ENCODE peak calls at places on chromosomes 16 and 17, in four cellular contexts. One of them, this sample, is unnamed.

GRCh38 chr16:720507-720989 is 398 bp upstream of the ANTKMT start:
- DNase-seq in AG04450: no peak
- DNase-seq in CD8-positive, alpha-beta memory T cell: no peak
- DNase-seq in NCI-H1105 treated with DMSO at 0.1 percent for 48 hours: no peak
- DNase-seq in this sample: peak; percentile 77

GRCh38 chr17:72416905-72417304 is 296.1 kb downstream of the SOX9 start:
- DNase-seq in AG04450: no peak
- DNase-seq in CD8-positive, alpha-beta memory T cell: no peak
- DNase-seq in NCI-H1105 treated with DMSO at 0.1 percent for 48 hours: no peak
- DNase-seq in this sample: no peak

GRCh38 chr17:52024296-52024870 is 134.1 kb downstream of the CA10 start:
- DNase-seq in AG04450: no peak
- DNase-seq in NCI-H1105 treated with DMSO at 0.1 percent for 48 hours: no peak
- DNase-seq in CD8-positive, alpha-beta memory T cell: no peak
- DNase-seq in this sample: no peak

GRCh38 chr17:57009737-57010445 is 32.0 kb downstream of the SCPEP1 start:
- DNase-seq in AG04450: no peak
- DNase-seq in CD8-positive, alpha-beta memory T cell: peak; percentile 53
- DNase-seq in NCI-H1105 treated with DMSO at 0.1 percent for 48 hours: peak; percentile 49
- DNase-seq in this sample: peak; percentile 77

GRCh38 chr17:44074911-44075285 is 4.4 kb downstream of the G6PC3 start:
- DNase-seq in CD8-positive, alpha-beta memory T cell: no peak
- DNase-seq in AG04450: no peak
- DNase-seq in NCI-H1105 treated with DMSO at 0.1 percent for 48 hours: no peak
- DNase-seq in this sample: no peak

GRCh38 chr16:27729516-27730304 is 179.8 kb downstream of the KATNIP start:
- DNase-seq in AG04450: no peak
- DNase-seq in CD8-positive, alpha-beta memory T cell: no peak
- DNase-seq in NCI-H1105 treated with DMSO at 0.1 percent for 48 hours: no peak
- DNase-seq in this sample: no peak

GRCh38 chr16:67055712-67056487 is 27.0 kb downstream of the CBFB start:
- DNase-seq in AG04450: peak; percentile 81
- DNase-seq in NCI-H1105 treated with DMSO at 0.1 percent for 48 hours: no peak
- DNase-seq in CD8-positive, alpha-beta memory T cell: no peak
- DNase-seq in this sample: peak; percentile 91

GRCh38 chr16:20051611-20052010 is 22.1 kb downstream of the GPR139 start:
- DNase-seq in AG04450: no peak
- DNase-seq in NCI-H1105 treated with DMSO at 0.1 percent for 48 hours: no peak
- DNase-seq in CD8-positive, alpha-beta memory T cell: no peak
- DNase-seq in this sample: no peak

GRCh38 chr16:66522816-66523590 is 26.9 kb downstream of the TK2 start:
- DNase-seq in NCI-H1105 treated with DMSO at 0.1 percent for 48 hours: no peak
- DNase-seq in AG04450: no peak
- DNase-seq in CD8-positive, alpha-beta memory T cell: no peak
- DNase-seq in this sample: no peak

GRCh38 chr17:76585649-76586593 is at the start of gene ST6GALNAC2:
- DNase-seq in NCI-H1105 treated with DMSO at 0.1 percent for 48 hours: peak; percentile 51
- DNase-seq in AG04450: no peak
- DNase-seq in CD8-positive, alpha-beta memory T cell: peak; percentile 74
- DNase-seq in this sample: peak; percentile 83

GRCh38 chr17:7184091-7184488 is 4.9 kb upstream of the ASGR1 start:
- DNase-seq in NCI-H1105 treated with DMSO at 0.1 percent for 48 hours: peak; percentile 9
- DNase-seq in CD8-positive, alpha-beta memory T cell: no peak
- DNase-seq in AG04450: no peak
- DNase-seq in this sample: no peak

GRCh38 chr16:19168173-19169080 is at the start of gene SYT17:
- DNase-seq in NCI-H1105 treated with DMSO at 0.1 percent for 48 hours: peak; percentile 69
- DNase-seq in AG04450: no peak
- DNase-seq in CD8-positive, alpha-beta memory T cell: no peak
- DNase-seq in this sample: peak; percentile 13

GRCh38 chr17:80835816-80836657 is 155.6 kb upstream of the CHMP6 start:
- DNase-seq in NCI-H1105 treated with DMSO at 0.1 percent for 48 hours: no peak
- DNase-seq in AG04450: no peak
- DNase-seq in CD8-positive, alpha-beta memory T cell: no peak
- DNase-seq in this sample: no peak

GRCh38 chr17:76484228-76484725 is 16.9 kb downstream of the AANAT start:
- DNase-seq in CD8-positive, alpha-beta memory T cell: no peak
- DNase-seq in NCI-H1105 treated with DMSO at 0.1 percent for 48 hours: no peak
- DNase-seq in AG04450: no peak
- DNase-seq in this sample: no peak

GRCh38 chr16:46715769-46716305 is 26.4 kb downstream of the ORC6 start:
- DNase-seq in NCI-H1105 treated with DMSO at 0.1 percent for 48 hours: no peak
- DNase-seq in CD8-positive, alpha-beta memory T cell: no peak
- DNase-seq in AG04450: no peak
- DNase-seq in this sample: no peak

GRCh38 chr16:81565633-81566032 is 121.0 kb downstream of the CMIP start:
- DNase-seq in NCI-H1105 treated with DMSO at 0.1 percent for 48 hours: no peak
- DNase-seq in CD8-positive, alpha-beta memory T cell: no peak
- DNase-seq in AG04450: no peak
- DNase-seq in this sample: no peak

GRCh38 chr17:78826836-78827509 is 13.6 kb downstream of the USP36 start:
- DNase-seq in AG04450: no peak
- DNase-seq in NCI-H1105 treated with DMSO at 0.1 percent for 48 hours: no peak
- DNase-seq in CD8-positive, alpha-beta memory T cell: no peak
- DNase-seq in this sample: no peak

GRCh38 chr17:1947229-1947742 is 77.8 kb downstream of the RTN4RL1 start:
- DNase-seq in CD8-positive, alpha-beta memory T cell: no peak
- DNase-seq in NCI-H1105 treated with DMSO at 0.1 percent for 48 hours: no peak
- DNase-seq in AG04450: no peak
- DNase-seq in this sample: no peak

GRCh38 chr16:87956169-87956770 is 5.0 kb downstream of the BANP start:
- DNase-seq in AG04450: no peak
- DNase-seq in NCI-H1105 treated with DMSO at 0.1 percent for 48 hours: no peak
- DNase-seq in CD8-positive, alpha-beta memory T cell: peak; percentile 83
- DNase-seq in this sample: no peak

GRCh38 chr17:28204751-28205150 is 114.2 kb upstream of the TMEM97 start:
- DNase-seq in AG04450: no peak
- DNase-seq in NCI-H1105 treated with DMSO at 0.1 percent for 48 hours: no peak
- DNase-seq in CD8-positive, alpha-beta memory T cell: no peak
- DNase-seq in this sample: peak; percentile 10

GRCh38 chr17:58352843-58353719 is 1.1 kb upstream of the SUPT4H1 start:
- DNase-seq in AG04450: no peak
- DNase-seq in CD8-positive, alpha-beta memory T cell: no peak
- DNase-seq in NCI-H1105 treated with DMSO at 0.1 percent for 48 hours: no peak
- DNase-seq in this sample: peak; percentile 28

GRCh38 chr17:49967621-49968379 is 1.2 kb upstream of the DLX4 start:
- DNase-seq in AG04450: no peak
- DNase-seq in NCI-H1105 treated with DMSO at 0.1 percent for 48 hours: no peak
- DNase-seq in CD8-positive, alpha-beta memory T cell: no peak
- DNase-seq in this sample: no peak

GRCh38 chr17:30173649-30174048 is 57.0 kb downstream of the NSRP1 start:
- DNase-seq in NCI-H1105 treated with DMSO at 0.1 percent for 48 hours: no peak
- DNase-seq in CD8-positive, alpha-beta memory T cell: no peak
- DNase-seq in AG04450: no peak
- DNase-seq in this sample: no peak

GRCh38 chr17:16944334-16945140 is 27.4 kb downstream of the TNFRSF13B start:
- DNase-seq in NCI-H1105 treated with DMSO at 0.1 percent for 48 hours: no peak
- DNase-seq in AG04450: no peak
- DNase-seq in CD8-positive, alpha-beta memory T cell: no peak
- DNase-seq in this sample: no peak

This sample was measured in SK-MEL-5.